ENCODE peak calls at places on chromosomes 7 and 10, in ten cellular contexts. Y is sigmoid colon; F is brain microvascular endothelial cell; K is mammary epithelial cell; R is neuronal stem cell; P is A549; Z is CD4-positive, CD25-positive, alpha-beta regulatory T cell; U is HCT116; V is OCI-LY7; W is body of pancreas. S is an unnamed sample.
A peak's percentile ranks its signal among the peaks of the same experiment; 100 is the strongest.

GRCh38 chr10:128570596-128570995 is 444.4 kb upstream of the MKI67 start:
- DNase-seq in K (no peak), Z (no peak), P (no peak), W (no peak), R (no peak), Y (no peak), U (no peak), F (no peak), V (no peak), S (no peak)

GRCh38 chr10:5504146-5505072 is 5.0 kb upstream of the CALML5 start:
- DNase-seq in V (no peak), Z (no peak), F (no peak), U (no peak), K (peak; percentile 48), P (no peak), R (no peak), W (no peak), Y (peak; percentile 53), S (peak; percentile 63)

GRCh38 chr10:34918896-34919295 is 103.8 kb upstream of the PARD3 start:
- DNase-seq in P (no peak), Y (no peak), K (no peak), W (no peak), U (no peak), V (no peak), Z (no peak), R (no peak), F (no peak), S (no peak)

GRCh38 chr10:48444266-48444665 is 137.8 kb downstream of the MAPK8 start:
- DNase-seq in R (peak; percentile 29), V (peak; percentile 16), Y (no peak), K (peak; percentile 33), U (peak; percentile 12), W (no peak), F (peak; percentile 28), Z (no peak), P (no peak), S (no peak)

GRCh38 chr7:128890306-128891109 is 20.0 kb downstream of the KCP start:
- DNase-seq in R (no peak), Z (no peak), V (no peak), Y (peak; percentile 67), W (no peak), P (peak; percentile 47), K (no peak), U (no peak), F (no peak), S (no peak)

GRCh38 chr7:96823274-96823673 is 113.6 kb upstream of the SEM1 start:
- DNase-seq in Y (no peak), V (no peak), P (no peak), W (no peak), Z (no peak), F (peak; percentile 22), U (no peak), K (peak; percentile 88), R (no peak), S (peak; percentile 51)

GRCh38 chr7:22549667-22550513 is 49.9 kb upstream of the STEAP1B start:
- DNase-seq in K (peak; percentile 26), W (peak; percentile 62), P (no peak), V (peak; percentile 17), U (peak; percentile 39), F (peak; percentile 19), Z (no peak), Y (peak; percentile 61), R (peak; percentile 40), S (no peak)

GRCh38 chr10:68560201-68560915 is at the start of gene TET1:
- DNase-seq in F (peak; percentile 38), K (peak; percentile 35), W (peak; percentile 53), P (peak; percentile 64), V (peak; percentile 37), Y (peak; percentile 79), U (peak; percentile 33), R (peak; percentile 90), Z (peak; percentile 7), S (no peak)

GRCh38 chr7:84251183-84251845 is 56.7 kb upstream of the SEMA3A start:
- DNase-seq in U (no peak), P (no peak), K (peak; percentile 88), F (peak; percentile 82), Z (no peak), V (no peak), W (no peak), Y (no peak), R (no peak), S (peak; percentile 46)

GRCh38 chr7:117005449-117005848 is 52.1 kb downstream of the ST7 start:
- DNase-seq in R (no peak), K (no peak), U (no peak), Y (no peak), P (no peak), Z (no peak), F (peak; percentile 44), W (no peak), V (no peak), S (no peak)

GRCh38 chr7:117007285-117007684 is 54.0 kb downstream of the ST7 start:
- DNase-seq in W (no peak), Y (no peak), F (no peak), V (no peak), K (no peak), U (no peak), R (no peak), P (no peak), Z (peak; percentile 15), S (no peak)

GRCh38 chr7:117001283-117001682 is 48.0 kb downstream of the ST7 start:
- DNase-seq in P (no peak), Z (no peak), F (no peak), V (no peak), U (no peak), Y (no peak), R (no peak), K (no peak), W (no peak), S (no peak)

GRCh38 chr7:117008849-117009531 is 55.7 kb downstream of the ST7 start:
- DNase-seq in W (no peak), F (peak; percentile 76), R (no peak), Y (no peak), P (no peak), Z (peak; percentile 32), V (no peak), U (no peak), K (peak; percentile 84), S (no peak)

GRCh38 chr7:117004899-117005298 is 51.6 kb downstream of the ST7 start:
- DNase-seq in W (no peak), K (no peak), R (no peak), U (no peak), Z (no peak), P (no peak), F (no peak), Y (no peak), V (no peak), S (no peak)
- H3K27ac ChIP-seq in W (no peak overlapping the region), K (no peak overlapping the region), R (no peak overlapping the region), U (no peak overlapping the region), Z (no peak overlapping the region), P (no peak overlapping the region), F (peak overlapping the region; percentile 79), Y (no peak overlapping the region), V (no peak overlapping the region), S (no peak overlapping the region)

GRCh38 chr7:43244782-43245181 is 132.3 kb downstream of the HECW1 start:
- DNase-seq in Z (no peak), W (no peak), F (no peak), Y (no peak), U (no peak), R (no peak), P (no peak), V (no peak), K (no peak), S (no peak)

GRCh38 chr7:43247757-43248156 is 135.3 kb downstream of the HECW1 start:
- DNase-seq in Y (no peak), U (no peak), V (no peak), W (no peak), Z (no peak), F (no peak), K (no peak), P (no peak), R (no peak), S (no peak)

GRCh38 chr7:43248961-43249807 is 136.7 kb downstream of the HECW1 start:
- DNase-seq in Z (no peak), Y (peak; percentile 73), V (no peak), U (peak; percentile 33), K (no peak), F (peak; percentile 52), P (peak; percentile 86), W (peak; percentile 2), R (no peak), S (no peak)

GRCh38 chr7:43248553-43248952 is 136.1 kb downstream of the HECW1 start:
- DNase-seq in P (no peak), Z (no peak), Y (no peak), V (no peak), U (no peak), F (no peak), W (no peak), K (no peak), R (no peak), S (no peak)

GRCh38 chr7:43249808-43250145 is 137.3 kb downstream of the HECW1 start:
- DNase-seq in P (no peak), Y (no peak), V (no peak), R (no peak), W (no peak), Z (no peak), K (no peak), U (no peak), F (peak; percentile 22), S (no peak)
- H3K27ac ChIP-seq in P (peak overlapping the region; percentile 86), Y (peak overlapping the region; percentile 55), V (no peak overlapping the region), R (no peak overlapping the region), W (no peak overlapping the region), Z (no peak overlapping the region), K (no peak overlapping the region), U (no peak overlapping the region), F (peak overlapping the region; percentile 50), S (no peak overlapping the region)

DNA sequence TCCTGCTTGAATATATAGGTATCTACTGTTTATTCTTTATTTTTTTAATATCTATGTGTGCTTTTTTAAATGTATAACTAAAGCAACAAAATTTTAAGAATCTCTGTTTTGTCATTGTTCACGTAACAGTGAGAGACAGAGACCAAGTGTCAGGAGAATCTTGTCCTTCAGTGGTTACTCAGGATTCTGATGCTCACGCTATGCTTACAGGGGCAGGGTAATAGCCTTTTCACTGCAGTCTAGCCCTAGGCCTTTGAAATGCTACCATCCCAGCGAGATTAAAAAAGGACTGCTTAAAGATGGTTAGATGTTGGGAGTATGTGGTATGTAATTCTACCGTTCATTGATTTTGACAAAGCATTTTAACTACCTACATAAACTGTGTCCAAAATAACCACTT is 71.6 kb upstream of the EGFR start:
- DNase-seq in R (no peak), Y (no peak), K (no peak), Z (no peak), V (no peak), F (no peak), U (no peak), P (no peak), W (no peak), S (no peak)
- H3K27ac ChIP-seq in R (no peak overlapping the region), Y (no peak overlapping the region), K (peak overlapping the region; percentile 99), Z (no peak overlapping the region), V (no peak overlapping the region), F (no peak overlapping the region), U (no peak overlapping the region), P (no peak overlapping the region), W (no peak overlapping the region), S (peak overlapping the region; percentile 94)

DNA sequence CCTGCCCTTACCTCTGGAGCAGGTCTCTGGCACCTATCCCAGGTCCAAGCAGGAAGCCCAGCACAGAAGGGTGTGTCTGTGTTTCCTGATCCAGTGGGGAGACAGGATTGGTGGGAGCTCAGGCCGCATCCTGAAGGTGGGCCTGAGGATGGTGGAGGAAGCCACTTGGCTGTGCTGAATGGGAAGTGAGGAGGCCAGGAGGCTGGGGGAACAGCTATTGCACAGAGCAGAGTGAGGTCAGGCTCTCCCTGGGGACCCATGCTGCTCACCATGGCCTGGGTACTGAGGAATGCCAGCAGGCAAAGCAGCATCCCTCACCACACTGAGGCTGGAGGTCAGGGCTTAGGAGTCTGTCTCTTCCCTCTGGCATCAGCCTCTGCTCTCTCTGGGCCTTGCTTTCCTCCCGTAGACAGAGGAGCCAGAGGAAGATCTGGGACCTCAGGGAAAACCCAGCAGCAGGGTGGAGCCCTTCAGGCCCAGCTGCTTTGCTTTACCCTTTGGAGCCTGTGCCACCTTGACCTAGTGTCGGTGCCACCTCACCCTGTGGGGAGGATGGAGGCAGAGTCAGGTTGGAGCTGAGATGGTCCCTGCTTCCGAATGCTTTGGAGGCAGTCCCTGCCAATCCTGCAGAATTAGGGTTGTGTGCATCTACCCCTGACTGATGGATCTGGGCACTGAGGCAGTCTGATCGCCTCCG is 39.0 kb downstream of the CDH23 start:
- DNase-seq in F (no peak), Y (no peak), R (no peak), U (no peak), Z (no peak), P (no peak), K (no peak), W (no peak), V (no peak), S (no peak)
- H3K27ac ChIP-seq in F (no peak overlapping the region), Y (no peak overlapping the region), R (no peak overlapping the region), U (no peak overlapping the region), Z (no peak overlapping the region), P (no peak overlapping the region), K (no peak overlapping the region), W (no peak overlapping the region), V (no peak overlapping the region), S (no peak overlapping the region)